ENCODE peak calls at places on chromosomes 2 and 18, in ten cellular contexts. One of them, this sample, is unnamed.

GRCh38 chr2:45834372-45834771 is 182.9 kb downstream of the PRKCE start:
- DNase-seq in sigmoid colon: no peak
- DNase-seq in ascending aorta: no peak
- DNase-seq in GM23338: no peak
- DNase-seq in tibial artery: no peak
- DNase-seq in BE2C: no peak
- DNase-seq in fibroblast of lung: no peak
- DNase-seq in body of pancreas: no peak
- DNase-seq in H1: no peak
- DNase-seq in lung: no peak
- DNase-seq in this sample: no peak

GRCh38 chr18:5073026-5073944 is 123.8 kb downstream of the AKAIN1 start:
- DNase-seq in sigmoid colon: no peak
- DNase-seq in ascending aorta: no peak
- DNase-seq in GM23338: peak
- DNase-seq in tibial artery: no peak
- DNase-seq in BE2C: peak
- DNase-seq in fibroblast of lung: peak
- DNase-seq in body of pancreas: peak
- DNase-seq in H1: no peak
- DNase-seq in lung: no peak
- DNase-seq in this sample: peak

GRCh38 chr2:85613717-85614515 is 2.0 kb upstream of the C2orf68 start:
- DNase-seq in sigmoid colon: no peak
- DNase-seq in ascending aorta: no peak
- DNase-seq in GM23338: no peak
- DNase-seq in tibial artery: no peak
- DNase-seq in BE2C: no peak
- DNase-seq in fibroblast of lung: no peak
- DNase-seq in body of pancreas: no peak
- DNase-seq in H1: no peak
- DNase-seq in lung: no peak
- DNase-seq in this sample: no peak

GRCh38 chr2:238345286-238345968 is 25.1 kb downstream of the TRAF3IP1 start:
- DNase-seq in sigmoid colon: no peak
- DNase-seq in ascending aorta: no peak
- DNase-seq in GM23338: no peak
- DNase-seq in tibial artery: no peak
- DNase-seq in BE2C: no peak
- DNase-seq in fibroblast of lung: no peak
- DNase-seq in body of pancreas: no peak
- DNase-seq in H1: no peak
- DNase-seq in lung: no peak
- DNase-seq in this sample: no peak

GRCh38 chr18:30280861-30281470 is 761.6 kb downstream of the DSC3 start:
- DNase-seq in sigmoid colon: no peak
- DNase-seq in ascending aorta: no peak
- DNase-seq in GM23338: peak
- DNase-seq in tibial artery: no peak
- DNase-seq in BE2C: peak
- DNase-seq in fibroblast of lung: peak
- DNase-seq in body of pancreas: peak
- DNase-seq in H1: no peak
- DNase-seq in lung: no peak
- DNase-seq in this sample: peak

GRCh38 chr2:201887851-201888451 is 81.6 kb downstream of the CDK15 start:
- DNase-seq in sigmoid colon: no peak
- DNase-seq in ascending aorta: no peak
- DNase-seq in GM23338: peak
- DNase-seq in tibial artery: no peak
- DNase-seq in BE2C: no peak
- DNase-seq in fibroblast of lung: peak
- DNase-seq in body of pancreas: no peak
- DNase-seq in H1: no peak
- DNase-seq in lung: no peak
- DNase-seq in this sample: peak

GRCh38 chr2:196101325-196101981 is 32.8 kb upstream of the DNAH7 start:
- DNase-seq in sigmoid colon: no peak
- DNase-seq in ascending aorta: no peak
- DNase-seq in GM23338: no peak
- DNase-seq in tibial artery: no peak
- DNase-seq in BE2C: peak
- DNase-seq in fibroblast of lung: peak
- DNase-seq in body of pancreas: peak
- DNase-seq in H1: no peak
- DNase-seq in lung: no peak
- DNase-seq in this sample: peak

GRCh38 chr2:38440655-38441054 is 63.6 kb upstream of the ATL2 start:
- DNase-seq in sigmoid colon: no peak
- DNase-seq in ascending aorta: no peak
- DNase-seq in GM23338: no peak
- DNase-seq in tibial artery: no peak
- DNase-seq in BE2C: peak
- DNase-seq in fibroblast of lung: no peak
- DNase-seq in body of pancreas: no peak
- DNase-seq in H1: no peak
- DNase-seq in lung: no peak
- DNase-seq in this sample: peak

GRCh38 chr2:165198181-165198580 is 5.7 kb downstream of the SCN3A start:
- DNase-seq in sigmoid colon: no peak
- DNase-seq in ascending aorta: no peak
- DNase-seq in GM23338: no peak
- DNase-seq in tibial artery: no peak
- DNase-seq in BE2C: no peak
- DNase-seq in fibroblast of lung: no peak
- DNase-seq in body of pancreas: no peak
- DNase-seq in H1: no peak
- DNase-seq in lung: no peak
- DNase-seq in this sample: no peak

DNA sequence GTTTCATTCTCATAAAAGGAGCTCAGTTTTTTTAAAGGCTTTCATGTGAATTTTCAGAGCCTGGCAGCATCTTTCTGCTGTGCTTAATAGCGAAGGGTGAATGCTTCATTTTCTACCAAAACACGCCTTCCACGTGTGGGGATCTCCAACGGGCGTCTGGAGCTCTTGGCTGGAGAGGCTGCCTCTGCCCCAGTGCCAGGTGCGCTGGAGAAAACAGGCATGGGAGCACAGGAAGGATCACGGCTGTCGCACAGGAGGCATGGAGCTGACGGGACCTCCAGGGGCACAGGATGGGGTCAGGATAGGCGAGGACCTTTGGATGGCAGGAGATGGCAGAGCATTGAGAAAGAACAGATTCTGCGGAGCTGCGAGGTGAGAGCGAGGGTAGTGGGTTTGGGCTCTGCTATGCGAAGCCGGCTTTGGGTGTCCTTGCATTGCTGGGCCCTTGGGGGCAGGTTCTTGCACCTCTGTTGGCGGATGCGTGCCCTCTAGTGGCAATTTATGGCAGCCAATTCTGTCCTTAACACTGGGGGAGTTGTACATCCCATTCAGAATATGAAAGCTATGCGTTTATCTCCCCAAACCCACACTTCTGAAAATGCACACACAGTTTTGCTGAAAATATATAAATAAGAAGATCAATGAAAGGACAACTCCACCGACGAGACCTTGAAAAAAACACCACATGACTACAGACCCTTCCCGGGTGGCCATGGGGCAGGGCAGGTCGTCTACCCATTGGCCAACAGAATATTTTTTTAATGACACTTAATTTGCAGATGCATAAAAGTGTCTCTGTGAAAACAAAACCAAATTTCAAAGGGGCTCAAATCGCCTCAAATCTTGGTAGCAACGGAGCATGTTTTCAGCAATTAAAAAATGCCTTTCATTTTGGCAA is 90.4 kb upstream of the SLC35G4 start:
- DNase-seq in sigmoid colon: no peak
- DNase-seq in ascending aorta: no peak
- DNase-seq in GM23338: peak
- DNase-seq in tibial artery: no peak
- DNase-seq in BE2C: peak
- DNase-seq in fibroblast of lung: peak
- DNase-seq in body of pancreas: peak
- DNase-seq in H1: peak
- DNase-seq in lung: no peak
- DNase-seq in this sample: peak
- TF ChIP-seq CTCF in sigmoid colon: no peak
- TF ChIP-seq CTCF in ascending aorta: peak
- TF ChIP-seq CTCF in GM23338: peak
- TF ChIP-seq CTCF in tibial artery: peak
- TF ChIP-seq CTCF in BE2C: peak
- TF ChIP-seq CTCF in fibroblast of lung: peak
- TF ChIP-seq CTCF in body of pancreas: peak
- TF ChIP-seq CTCF in H1: peak
- TF ChIP-seq CTCF in lung: peak
- TF ChIP-seq CTCF in this sample: peak

GRCh38 chr18:7755753-7756475 is 188.8 kb downstream of the PTPRM start:
- DNase-seq in sigmoid colon: no peak
- DNase-seq in ascending aorta: no peak
- DNase-seq in GM23338: no peak
- DNase-seq in tibial artery: no peak
- DNase-seq in BE2C: no peak
- DNase-seq in fibroblast of lung: no peak
- DNase-seq in body of pancreas: peak
- DNase-seq in H1: no peak
- DNase-seq in lung: no peak
- DNase-seq in this sample: peak
- H3K4me3 ChIP-seq in sigmoid colon: no peak
- H3K4me3 ChIP-seq in ascending aorta: no peak
- H3K4me3 ChIP-seq in GM23338: no peak
- H3K4me3 ChIP-seq in tibial artery: no peak
- H3K4me3 ChIP-seq in BE2C: no peak
- H3K4me3 ChIP-seq in fibroblast of lung: no peak
- H3K4me3 ChIP-seq in body of pancreas: no peak
- H3K4me3 ChIP-seq in H1: no peak
- H3K4me3 ChIP-seq in lung: no peak
- H3K4me3 ChIP-seq in this sample: no peak

DNA sequence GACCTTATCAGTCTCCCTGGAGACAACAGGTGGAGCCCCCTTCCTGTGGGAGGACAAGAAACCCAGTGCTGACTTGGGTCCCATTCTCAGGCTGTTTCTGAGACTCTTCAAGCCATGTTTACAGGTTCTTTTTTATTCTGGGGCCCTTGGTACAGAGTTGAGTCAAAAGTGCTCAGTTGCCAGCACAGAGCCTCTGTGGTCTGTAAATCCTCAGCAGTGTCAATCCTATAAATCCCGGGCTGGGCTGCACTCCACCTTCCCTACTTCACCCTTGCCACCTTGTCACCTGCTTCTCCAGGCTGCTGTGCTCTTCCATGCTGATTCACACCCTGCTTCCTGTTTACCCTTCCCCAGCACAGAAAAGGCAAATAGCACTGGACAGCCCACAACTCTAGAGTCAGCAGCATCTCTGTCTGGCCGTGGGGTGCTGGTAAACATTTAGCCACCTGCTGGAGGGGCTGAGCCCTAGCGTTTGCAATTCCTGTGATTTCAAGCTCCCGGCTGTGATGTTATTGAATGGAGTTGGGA is 74.7 kb downstream of the TNFRSF11A start:
- DNase-seq in sigmoid colon: no peak
- DNase-seq in ascending aorta: no peak
- DNase-seq in GM23338: peak
- DNase-seq in tibial artery: no peak
- DNase-seq in BE2C: no peak
- DNase-seq in fibroblast of lung: no peak
- DNase-seq in body of pancreas: no peak
- DNase-seq in H1: no peak
- DNase-seq in lung: no peak
- DNase-seq in this sample: no peak
- TF ChIP-seq CTCF in sigmoid colon: no peak
- TF ChIP-seq CTCF in ascending aorta: no peak
- TF ChIP-seq CTCF in GM23338: peak
- TF ChIP-seq CTCF in tibial artery: no peak
- TF ChIP-seq CTCF in BE2C: no peak
- TF ChIP-seq CTCF in fibroblast of lung: peak
- TF ChIP-seq CTCF in body of pancreas: no peak
- TF ChIP-seq CTCF in H1: peak
- TF ChIP-seq CTCF in lung: no peak
- TF ChIP-seq CTCF in this sample: peak

GRCh38 chr2:66579494-66579893 is 144.6 kb downstream of the MEIS1 start:
- DNase-seq in sigmoid colon: no peak
- DNase-seq in ascending aorta: no peak
- DNase-seq in GM23338: no peak
- DNase-seq in tibial artery: no peak
- DNase-seq in BE2C: no peak
- DNase-seq in fibroblast of lung: no peak
- DNase-seq in body of pancreas: no peak
- DNase-seq in H1: no peak
- DNase-seq in lung: no peak
- DNase-seq in this sample: no peak
- H3K4me3 ChIP-seq in sigmoid colon: peak
- H3K4me3 ChIP-seq in ascending aorta: no peak
- H3K4me3 ChIP-seq in GM23338: no peak
- H3K4me3 ChIP-seq in tibial artery: no peak
- H3K4me3 ChIP-seq in BE2C: no peak
- H3K4me3 ChIP-seq in fibroblast of lung: peak
- H3K4me3 ChIP-seq in body of pancreas: no peak
- H3K4me3 ChIP-seq in H1: no peak
- H3K4me3 ChIP-seq in lung: no peak
- H3K4me3 ChIP-seq in this sample: no peak

DNA sequence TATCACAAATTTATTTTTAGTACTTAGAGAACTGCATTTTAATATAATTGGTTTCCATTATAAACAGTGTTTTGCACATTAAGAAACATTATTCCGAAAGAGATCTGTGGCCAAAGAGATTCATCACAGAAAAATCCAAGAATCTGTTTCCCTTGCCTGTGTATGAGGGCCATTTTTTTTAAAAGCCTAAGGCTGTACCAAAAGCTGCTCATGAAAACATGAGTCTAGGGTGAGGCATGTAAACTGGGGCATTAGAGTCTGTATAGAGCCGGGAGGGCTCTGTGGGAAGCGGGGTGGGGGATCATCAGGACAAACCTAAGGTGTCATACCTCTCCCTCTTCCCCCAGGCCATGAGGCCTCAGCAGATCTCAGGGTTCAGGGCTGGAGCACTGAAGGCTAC is 223.8 kb downstream of the FBXO15 start:
- DNase-seq in sigmoid colon: no peak
- DNase-seq in ascending aorta: no peak
- DNase-seq in GM23338: no peak
- DNase-seq in tibial artery: no peak
- DNase-seq in BE2C: no peak
- DNase-seq in fibroblast of lung: peak
- DNase-seq in body of pancreas: no peak
- DNase-seq in H1: no peak
- DNase-seq in lung: no peak
- DNase-seq in this sample: no peak
- TF ChIP-seq CTCF in sigmoid colon: no peak
- TF ChIP-seq CTCF in ascending aorta: no peak
- TF ChIP-seq CTCF in GM23338: no peak
- TF ChIP-seq CTCF in tibial artery: no peak
- TF ChIP-seq CTCF in BE2C: no peak
- TF ChIP-seq CTCF in fibroblast of lung: no peak
- TF ChIP-seq CTCF in body of pancreas: no peak
- TF ChIP-seq CTCF in H1: no peak
- TF ChIP-seq CTCF in lung: no peak
- TF ChIP-seq CTCF in this sample: no peak

This sample was measured in fibroblast of villous mesenchyme.